ENCODE peak calls at places on chromosomes 7 and 10, in six cellular contexts. One of them, this sample, is unnamed.

GRCh38 chr7:44213872-44214595 is 13.3 kb downstream of the YKT6 start:
- DNase-seq in H1: peak
- DNase-seq in GM12878: no peak
- DNase-seq in HepG2: peak
- DNase-seq in NT2/D1: peak
- DNase-seq in K562: peak
- DNase-seq in this sample: peak

GRCh38 chr7:107344286-107344685 is 125.6 kb upstream of the GPR22 start:
- DNase-seq in H1: no peak
- DNase-seq in GM12878: no peak
- DNase-seq in HepG2: no peak
- DNase-seq in NT2/D1: no peak
- DNase-seq in K562: no peak
- DNase-seq in this sample: no peak

GRCh38 chr10:77117501-77117900 is 520.1 kb downstream of the KCNMA1 start:
- DNase-seq in H1: no peak
- DNase-seq in GM12878: no peak
- DNase-seq in HepG2: no peak
- DNase-seq in NT2/D1: no peak
- DNase-seq in K562: no peak
- DNase-seq in this sample: no peak

GRCh38 chr10:27822286-27822685 is 76.7 kb upstream of the MKX start:
- DNase-seq in H1: no peak
- DNase-seq in GM12878: no peak
- DNase-seq in HepG2: no peak
- DNase-seq in NT2/D1: no peak
- DNase-seq in K562: no peak
- DNase-seq in this sample: no peak

GRCh38 chr7:68488366-68489060 is 1109.8 kb upstream of the AUTS2 start:
- DNase-seq in H1: no peak
- DNase-seq in GM12878: no peak
- DNase-seq in HepG2: no peak
- DNase-seq in NT2/D1: no peak
- DNase-seq in K562: no peak
- DNase-seq in this sample: no peak

GRCh38 chr10:132110091-132110490 is 44.3 kb downstream of the JAKMIP3 start:
- DNase-seq in H1: peak
- DNase-seq in GM12878: no peak
- DNase-seq in HepG2: no peak
- DNase-seq in NT2/D1: no peak
- DNase-seq in K562: no peak
- DNase-seq in this sample: no peak

GRCh38 chr7:139370301-139370942 is 10.7 kb downstream of the LUC7L2 start:
- DNase-seq in H1: no peak
- DNase-seq in GM12878: no peak
- DNase-seq in HepG2: no peak
- DNase-seq in NT2/D1: no peak
- DNase-seq in K562: no peak
- DNase-seq in this sample: no peak

GRCh38 chr10:90378524-90379076 is 479.2 kb downstream of the HTR7 start:
- DNase-seq in H1: no peak
- DNase-seq in GM12878: no peak
- DNase-seq in HepG2: no peak
- DNase-seq in NT2/D1: no peak
- DNase-seq in K562: no peak
- DNase-seq in this sample: no peak

GRCh38 chr10:116385994-116386809 is 41.4 kb upstream of the PNLIPRP3 start:
- DNase-seq in H1: no peak
- DNase-seq in GM12878: no peak
- DNase-seq in HepG2: peak
- DNase-seq in NT2/D1: peak
- DNase-seq in K562: peak
- DNase-seq in this sample: peak

GRCh38 chr7:52064493-52064892 is 747.9 kb upstream of the COBL start:
- DNase-seq in H1: no peak
- DNase-seq in GM12878: no peak
- DNase-seq in HepG2: no peak
- DNase-seq in NT2/D1: no peak
- DNase-seq in K562: no peak
- DNase-seq in this sample: no peak

GRCh38 chr7:129298268-129298893 is 73.6 kb downstream of the AHCYL2 start:
- DNase-seq in H1: no peak
- DNase-seq in GM12878: no peak
- DNase-seq in HepG2: peak
- DNase-seq in NT2/D1: peak
- DNase-seq in K562: peak
- DNase-seq in this sample: peak

GRCh38 chr10:79335094-79335469 is 12.2 kb upstream of the PPIF start:
- DNase-seq in H1: no peak
- DNase-seq in GM12878: no peak
- DNase-seq in HepG2: no peak
- DNase-seq in NT2/D1: no peak
- DNase-seq in K562: no peak
- DNase-seq in this sample: no peak

GRCh38 chr7:150791304-150791703 is 8.9 kb downstream of the TMEM176B start:
- DNase-seq in H1: no peak
- DNase-seq in GM12878: no peak
- DNase-seq in HepG2: no peak
- DNase-seq in NT2/D1: no peak
- DNase-seq in K562: no peak
- DNase-seq in this sample: no peak

GRCh38 chr10:11515596-11516418 is 95.6 kb downstream of the USP6NL start:
- DNase-seq in H1: no peak
- DNase-seq in GM12878: peak
- DNase-seq in HepG2: peak
- DNase-seq in NT2/D1: peak
- DNase-seq in K562: peak
- DNase-seq in this sample: peak

GRCh38 chr10:117621795-117622420 is 79.4 kb downstream of the EMX2 start:
- DNase-seq in H1: no peak
- DNase-seq in GM12878: no peak
- DNase-seq in HepG2: no peak
- DNase-seq in NT2/D1: no peak
- DNase-seq in K562: no peak
- DNase-seq in this sample: no peak

GRCh38 chr7:7156663-7157062 is 25.7 kb upstream of the C1GALT1 start:
- DNase-seq in H1: no peak
- DNase-seq in GM12878: no peak
- DNase-seq in HepG2: peak
- DNase-seq in NT2/D1: no peak
- DNase-seq in K562: no peak
- DNase-seq in this sample: no peak

GRCh38 chr7:74599251-74599650 is 58.3 kb upstream of the GTF2I start:
- DNase-seq in H1: no peak
- DNase-seq in GM12878: peak
- DNase-seq in HepG2: no peak
- DNase-seq in NT2/D1: no peak
- DNase-seq in K562: no peak
- DNase-seq in this sample: no peak

GRCh38 chr7:96989241-96989858 is 16.0 kb upstream of the DLX6 start:
- DNase-seq in H1: peak
- DNase-seq in GM12878: no peak
- DNase-seq in HepG2: no peak
- DNase-seq in NT2/D1: no peak
- DNase-seq in K562: no peak
- DNase-seq in this sample: no peak

GRCh38 chr7:83347836-83348482 is 185.3 kb upstream of the PCLO start:
- DNase-seq in H1: no peak
- DNase-seq in GM12878: no peak
- DNase-seq in HepG2: no peak
- DNase-seq in NT2/D1: peak
- DNase-seq in K562: no peak
- DNase-seq in this sample: no peak

GRCh38 chr7:6257602-6258001 is 14.8 kb downstream of the CYTH3 start:
- DNase-seq in H1: no peak
- DNase-seq in GM12878: no peak
- DNase-seq in HepG2: no peak
- DNase-seq in NT2/D1: no peak
- DNase-seq in K562: no peak
- DNase-seq in this sample: no peak

GRCh38 chr7:49327155-49327554 is 402.8 kb downstream of the CDC14C start:
- DNase-seq in H1: no peak
- DNase-seq in GM12878: no peak
- DNase-seq in HepG2: no peak
- DNase-seq in NT2/D1: no peak
- DNase-seq in K562: no peak
- DNase-seq in this sample: no peak

GRCh38 chr7:93948873-93949272 is 27.3 kb downstream of the GNG11 start:
- DNase-seq in H1: no peak
- DNase-seq in GM12878: no peak
- DNase-seq in HepG2: no peak
- DNase-seq in NT2/D1: no peak
- DNase-seq in K562: no peak
- DNase-seq in this sample: no peak

GRCh38 chr10:70744617-70745138 is 40.5 kb downstream of the TBATA start:
- DNase-seq in H1: no peak
- DNase-seq in GM12878: no peak
- DNase-seq in HepG2: no peak
- DNase-seq in NT2/D1: no peak
- DNase-seq in K562: peak
- DNase-seq in this sample: no peak

GRCh38 chr10:12324530-12324929 is 24.8 kb upstream of the CAMK1D start:
- DNase-seq in H1: no peak
- DNase-seq in GM12878: no peak
- DNase-seq in HepG2: no peak
- DNase-seq in NT2/D1: no peak
- DNase-seq in K562: no peak
- DNase-seq in this sample: no peak

GRCh38 chr10:31604646-31605170 is 285.7 kb downstream of the ZEB1 start:
- DNase-seq in H1: no peak
- DNase-seq in GM12878: no peak
- DNase-seq in HepG2: no peak
- DNase-seq in NT2/D1: no peak
- DNase-seq in K562: no peak
- DNase-seq in this sample: no peak

DNA sequence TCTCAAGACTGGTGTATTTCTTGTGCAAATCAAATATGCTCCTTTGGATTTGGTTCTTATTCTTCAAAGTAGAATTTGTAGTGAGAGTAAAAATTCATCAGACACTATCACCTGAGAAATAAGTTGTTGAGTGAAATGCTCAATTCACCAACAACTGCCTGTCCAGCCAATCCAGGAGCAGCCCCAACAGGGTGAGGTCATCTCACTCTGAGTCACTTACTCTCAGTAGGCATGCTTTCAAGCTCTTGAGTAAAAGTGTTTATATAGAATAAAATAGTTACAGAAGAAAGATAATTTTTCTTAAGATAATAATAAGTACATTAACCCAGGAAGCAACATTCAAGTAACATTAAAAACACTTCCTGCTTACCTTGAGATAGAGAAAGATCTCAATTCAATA is 287.6 kb upstream of the NPVF start:
- DNase-seq in H1: no peak
- DNase-seq in GM12878: no peak
- DNase-seq in HepG2: no peak
- DNase-seq in NT2/D1: no peak
- DNase-seq in K562: no peak
- DNase-seq in this sample: no peak
- TF ChIP-seq ZNF274 in H1: no peak
- TF ChIP-seq ZNF274 in GM12878: no peak
- TF ChIP-seq ZNF274 in HepG2: no peak
- TF ChIP-seq ZNF274 in NT2/D1: no peak
- TF ChIP-seq ZNF274 in K562: no peak
- TF ChIP-seq ZNF274 in this sample: no peak

GRCh38 chr10:17003151-17003550 is 126.5 kb downstream of the CUBN start:
- DNase-seq in H1: no peak
- DNase-seq in GM12878: no peak
- DNase-seq in HepG2: no peak
- DNase-seq in NT2/D1: no peak
- DNase-seq in K562: peak
- DNase-seq in this sample: no peak
- TF ChIP-seq ZNF274 in H1: no peak
- TF ChIP-seq ZNF274 in GM12878: no peak
- TF ChIP-seq ZNF274 in HepG2: no peak
- TF ChIP-seq ZNF274 in NT2/D1: no peak
- TF ChIP-seq ZNF274 in K562: no peak
- TF ChIP-seq ZNF274 in this sample: no peak

GRCh38 chr7:46625032-46625431 is 704.0 kb upstream of the IGFBP3 start:
- DNase-seq in H1: no peak
- DNase-seq in GM12878: no peak
- DNase-seq in HepG2: no peak
- DNase-seq in NT2/D1: no peak
- DNase-seq in K562: no peak
- DNase-seq in this sample: no peak

GRCh38 chr7:46628389-46628788 is 707.3 kb upstream of the IGFBP3 start:
- DNase-seq in H1: no peak
- DNase-seq in GM12878: no peak
- DNase-seq in HepG2: no peak
- DNase-seq in NT2/D1: no peak
- DNase-seq in K562: no peak
- DNase-seq in this sample: no peak

GRCh38 chr7:46630031-46630430 is 709.0 kb upstream of the IGFBP3 start:
- DNase-seq in H1: no peak
- DNase-seq in GM12878: no peak
- DNase-seq in HepG2: no peak
- DNase-seq in NT2/D1: no peak
- DNase-seq in K562: no peak
- DNase-seq in this sample: no peak

GRCh38 chr7:46626261-46627037 is 705.4 kb upstream of the IGFBP3 start:
- DNase-seq in H1: no peak
- DNase-seq in GM12878: no peak
- DNase-seq in HepG2: no peak
- DNase-seq in NT2/D1: peak
- DNase-seq in K562: no peak
- DNase-seq in this sample: no peak

GRCh38 chr7:46627038-46627315 is 705.9 kb upstream of the IGFBP3 start:
- DNase-seq in H1: no peak
- DNase-seq in GM12878: no peak
- DNase-seq in HepG2: no peak
- DNase-seq in NT2/D1: no peak
- DNase-seq in K562: no peak
- DNase-seq in this sample: no peak
- TF ChIP-seq ZNF274 in H1: no peak
- TF ChIP-seq ZNF274 in GM12878: no peak
- TF ChIP-seq ZNF274 in HepG2: no peak
- TF ChIP-seq ZNF274 in NT2/D1: no peak
- TF ChIP-seq ZNF274 in K562: no peak
- TF ChIP-seq ZNF274 in this sample: no peak

GRCh38 chr10:124943301-124944092 is 1.6 kb downstream of the ZRANB1 start:
- DNase-seq in H1: no peak
- DNase-seq in GM12878: no peak
- DNase-seq in HepG2: no peak
- DNase-seq in NT2/D1: no peak
- DNase-seq in K562: no peak
- DNase-seq in this sample: peak
- TF ChIP-seq ZNF274 in H1: no peak
- TF ChIP-seq ZNF274 in GM12878: no peak
- TF ChIP-seq ZNF274 in HepG2: no peak
- TF ChIP-seq ZNF274 in NT2/D1: no peak
- TF ChIP-seq ZNF274 in K562: no peak
- TF ChIP-seq ZNF274 in this sample: no peak